ENCODE peak calls at places on chromosomes 11 and 22, in ten cellular contexts. B, Q, E, F, A, O, V, S, X and D are unnamed samples.

GRCh38 chr11:119516060-119516459 is 93.1 kb upstream of the THY1 start:
- DNase-seq in B (no peak), Q (no peak), E (no peak), F (no peak), A (no peak), O (no peak), V (no peak), S (no peak), X (no peak), D (no peak)

GRCh38 chr11:79086056-79086455 is 354.8 kb downstream of the TENM4 start:
- DNase-seq in B (no peak), Q (no peak), E (no peak), F (no peak), A (no peak), O (no peak), V (no peak), S (no peak), X (no peak), D (no peak)

GRCh38 chr11:107799245-107799859 is 59.2 kb downstream of the SLC35F2 start:
- DNase-seq in B (peak), Q (peak), E (peak), F (peak), A (peak), O (peak), V (peak), S (peak), X (peak), D (peak)

GRCh38 chr11:120122921-120123683 is 14.8 kb downstream of the TRIM29 start:
- DNase-seq in B (no peak), Q (no peak), E (no peak), F (no peak), A (peak), O (no peak), V (no peak), S (no peak), X (no peak), D (no peak)

GRCh38 chr11:64251986-64252837 is 882 bp downstream of the PLCB3 start:
- DNase-seq in B (no peak), Q (no peak), E (peak), F (no peak), A (no peak), O (no peak), V (no peak), S (no peak), X (peak), D (no peak)

GRCh38 chr11:128961645-128962044 is 19.0 kb upstream of the TP53AIP1 start:
- DNase-seq in B (no peak), Q (no peak), E (no peak), F (no peak), A (no peak), O (no peak), V (no peak), S (no peak), X (no peak), D (no peak)

GRCh38 chr11:76590631-76590950 is 80.0 kb downstream of the LRRC32 start:
- DNase-seq in B (no peak), Q (no peak), E (no peak), F (no peak), A (no peak), O (no peak), V (no peak), S (no peak), X (no peak), D (no peak)

GRCh38 chr11:12284321-12285050 is 92.9 kb upstream of the PARVA start:
- DNase-seq in B (no peak), Q (peak), E (no peak), F (peak), A (peak), O (no peak), V (peak), S (no peak), X (no peak), D (peak)

GRCh38 chr11:45982656-45983470 is 60.4 kb downstream of the LARGE2 start:
- DNase-seq in B (no peak), Q (peak), E (peak), F (peak), A (peak), O (peak), V (no peak), S (peak), X (no peak), D (peak)

GRCh38 chr11:12673924-12674570 is at the start of gene TEAD1:
- DNase-seq in B (peak), Q (peak), E (peak), F (peak), A (peak), O (peak), V (peak), S (peak), X (peak), D (peak)

GRCh38 chr11:18774801-18775200 is 16.8 kb downstream of the PTPN5 start:
- DNase-seq in B (no peak), Q (no peak), E (no peak), F (no peak), A (no peak), O (no peak), V (no peak), S (no peak), X (no peak), D (no peak)

GRCh38 chr22:19543970-19544708 is 19.9 kb upstream of the CLDN5 start:
- DNase-seq in B (no peak), Q (no peak), E (no peak), F (no peak), A (no peak), O (no peak), V (peak), S (no peak), X (no peak), D (no peak)

GRCh38 chr11:65422633-65423515 is at the start of gene NEAT1:
- DNase-seq in B (peak), Q (peak), E (peak), F (peak), A (peak), O (peak), V (peak), S (peak), X (peak), D (peak)

GRCh38 chr22:48921411-48921903 is 906.2 kb downstream of the BRD1 start:
- DNase-seq in B (no peak), Q (no peak), E (no peak), F (no peak), A (no peak), O (peak), V (no peak), S (no peak), X (peak), D (no peak)

GRCh38 chr22:50169774-50170341 is 673 bp upstream of the PANX2 start:
- DNase-seq in B (peak), Q (peak), E (peak), F (no peak), A (peak), O (no peak), V (peak), S (peak), X (no peak), D (no peak)

GRCh38 chr22:42662114-42663021 is 13.2 kb upstream of the CYB5R3 start:
- DNase-seq in B (peak), Q (peak), E (peak), F (peak), A (peak), O (peak), V (peak), S (peak), X (peak), D (no peak)

GRCh38 chr11:1233351-1234053 is 10.6 kb downstream of the MUC5B start:
- DNase-seq in B (no peak), Q (no peak), E (no peak), F (no peak), A (no peak), O (no peak), V (peak), S (peak), X (peak), D (no peak)

GRCh38 chr22:24505337-24505736 is 10.2 kb downstream of the UPB1 start:
- DNase-seq in B (no peak), Q (no peak), E (no peak), F (peak), A (no peak), O (no peak), V (peak), S (no peak), X (no peak), D (no peak)

GRCh38 chr22:36257308-36257707 is 4.4 kb downstream of the APOL1 start:
- DNase-seq in B (no peak), Q (no peak), E (no peak), F (no peak), A (no peak), O (no peak), V (peak), S (no peak), X (no peak), D (no peak)

DNA sequence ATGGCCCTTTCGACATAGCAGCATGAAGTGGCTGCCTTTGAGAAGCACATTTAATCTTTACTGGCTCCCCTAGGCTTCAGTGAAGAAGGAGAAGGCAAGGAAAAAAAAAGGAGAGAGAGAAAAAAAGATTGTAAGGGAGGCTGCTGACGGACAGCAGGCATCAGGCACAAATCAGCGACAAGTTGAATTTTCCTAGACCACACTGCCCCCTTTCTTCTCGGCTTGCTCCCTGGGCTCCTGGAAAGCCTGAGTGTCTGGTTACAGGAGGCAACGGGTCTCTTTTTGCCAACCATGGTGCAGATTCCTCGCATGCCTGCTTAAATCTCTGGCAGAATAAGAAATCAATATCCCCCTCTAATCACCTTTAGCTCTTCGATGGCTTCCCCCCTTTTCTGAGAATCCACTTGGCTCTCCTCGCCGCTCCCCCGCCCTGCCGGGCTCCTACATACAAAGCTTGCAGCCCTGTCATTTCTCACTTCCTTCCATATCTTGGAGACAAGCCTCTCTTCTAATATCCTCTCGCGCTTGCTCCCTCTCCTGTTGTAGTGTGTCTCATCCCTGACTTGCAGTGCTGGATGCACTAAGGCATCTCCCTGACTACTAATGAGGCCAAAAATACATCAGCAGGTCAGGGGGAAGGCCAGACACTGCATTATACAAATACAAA is 14.3 kb downstream of the BLID start:
- DNase-seq in B (no peak), Q (peak), E (peak), F (peak), A (no peak), O (peak), V (no peak), S (peak), X (no peak), D (no peak)
- H3K4me3 ChIP-seq in B (no peak), Q (peak), E (peak), F (peak), A (no peak), O (peak), V (no peak), S (peak), X (peak), D (peak)

GRCh38 chr11:26331911-26332571 is at the start of gene ANO3:
- DNase-seq in B (peak), Q (peak), E (peak), F (peak), A (no peak), O (peak), V (peak), S (peak), X (peak), D (peak)
- TF ChIP-seq CTCF in B (no peak), Q (peak), E (peak), F (peak), A (no peak), O (peak), V (peak), S (peak), X (peak), D (peak)

DNA sequence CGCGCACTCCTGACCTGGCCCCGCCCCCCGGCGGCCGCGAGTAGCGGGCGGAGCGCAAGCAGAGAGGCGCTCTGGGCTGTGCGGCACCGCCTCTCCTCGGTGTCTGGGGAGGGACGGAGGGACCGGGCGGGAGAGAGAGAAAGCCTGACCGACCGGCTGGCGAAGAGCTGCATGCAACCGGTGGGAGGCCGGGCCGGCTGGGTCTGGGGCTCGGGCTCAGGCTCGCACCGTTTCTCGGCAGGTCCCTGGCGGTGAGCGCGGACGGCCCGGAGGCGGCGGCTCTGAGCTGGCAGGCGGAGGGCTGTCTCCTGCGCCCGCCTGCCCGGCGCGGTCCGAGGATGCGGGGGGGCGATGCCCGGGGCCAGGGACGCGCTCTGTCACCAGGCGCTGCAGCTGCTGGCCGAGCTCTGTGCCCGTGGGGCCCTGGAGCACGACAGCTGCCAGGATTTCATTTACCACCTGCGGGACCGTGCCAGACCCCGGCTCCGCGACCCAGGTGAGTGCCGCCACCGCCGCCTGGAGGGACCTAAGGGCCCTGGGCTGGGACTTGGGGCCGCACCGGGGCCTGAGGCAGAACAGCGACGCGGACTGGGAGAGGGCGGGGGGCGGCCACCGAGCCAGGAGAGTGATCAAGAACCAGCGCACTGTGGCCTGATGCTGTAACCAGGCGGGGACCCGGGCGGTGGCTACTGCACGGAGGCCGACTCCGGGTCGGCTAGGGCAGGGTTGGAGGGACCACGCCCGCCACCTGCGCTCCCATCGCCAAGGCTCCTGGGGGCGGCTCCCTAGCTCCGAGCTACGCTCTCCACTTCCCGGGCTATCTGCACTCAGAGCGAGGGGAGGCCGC is at the start of gene SYT9:
- DNase-seq in B (peak), Q (peak), E (peak), F (peak), A (no peak), O (peak), V (peak), S (peak), X (peak), D (no peak)
- H3K4me3 ChIP-seq in B (peak), Q (peak), E (peak), F (peak), A (no peak), O (peak), V (peak), S (peak), X (peak), D (peak)

DNA sequence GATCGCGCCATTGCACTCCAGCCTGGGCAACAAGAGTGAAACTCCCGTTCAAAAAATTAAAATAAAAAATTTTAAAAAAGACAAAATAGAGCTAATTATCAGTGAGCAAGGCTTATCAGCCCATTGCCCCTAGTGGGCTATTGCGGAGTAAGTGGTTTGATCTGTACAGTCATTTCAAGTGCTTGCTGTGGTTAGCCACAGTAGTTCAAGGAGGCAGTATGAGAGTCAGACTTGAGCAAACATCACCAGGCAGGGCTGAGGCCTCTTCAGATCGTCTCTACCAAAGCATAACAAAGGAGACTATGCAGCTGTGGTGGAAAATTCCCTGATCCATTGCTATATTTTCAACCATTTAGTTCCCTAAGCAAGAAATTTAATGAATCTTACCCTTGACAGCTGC is 4.3 kb upstream of the SBF2 start:
- DNase-seq in B (peak), Q (peak), E (no peak), F (peak), A (peak), O (no peak), V (no peak), S (no peak), X (no peak), D (no peak)
- TF ChIP-seq CTCF in B (peak), Q (peak), E (peak), F (peak), A (peak), O (no peak), V (no peak), S (no peak), X (peak), D (no peak)

DNA sequence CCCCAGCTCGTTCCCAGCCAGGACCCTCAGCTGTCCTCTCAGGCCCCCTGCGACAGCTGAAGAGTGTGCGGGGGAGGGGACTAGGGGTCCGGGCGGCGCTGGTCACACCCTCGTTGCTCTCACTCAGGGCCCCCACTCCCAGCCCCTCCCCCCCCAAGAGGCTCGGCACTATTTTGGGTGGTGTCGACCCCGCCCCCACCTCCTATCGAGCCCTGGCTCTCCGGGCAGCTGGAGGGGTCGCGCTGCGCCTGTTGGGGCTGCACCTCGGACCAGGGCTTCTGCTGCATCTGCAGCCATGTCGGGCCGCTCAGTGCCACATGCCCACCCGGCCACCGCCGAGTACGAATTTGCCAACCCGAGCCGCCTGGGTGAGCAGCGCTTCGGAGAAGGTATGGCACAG is at the start of gene HSPB2:
- DNase-seq in B (no peak), Q (no peak), E (no peak), F (no peak), A (no peak), O (peak), V (no peak), S (no peak), X (no peak), D (no peak)
- H3K4me3 ChIP-seq in B (no peak), Q (peak), E (no peak), F (peak), A (no peak), O (peak), V (no peak), S (no peak), X (peak), D (no peak)

DNA sequence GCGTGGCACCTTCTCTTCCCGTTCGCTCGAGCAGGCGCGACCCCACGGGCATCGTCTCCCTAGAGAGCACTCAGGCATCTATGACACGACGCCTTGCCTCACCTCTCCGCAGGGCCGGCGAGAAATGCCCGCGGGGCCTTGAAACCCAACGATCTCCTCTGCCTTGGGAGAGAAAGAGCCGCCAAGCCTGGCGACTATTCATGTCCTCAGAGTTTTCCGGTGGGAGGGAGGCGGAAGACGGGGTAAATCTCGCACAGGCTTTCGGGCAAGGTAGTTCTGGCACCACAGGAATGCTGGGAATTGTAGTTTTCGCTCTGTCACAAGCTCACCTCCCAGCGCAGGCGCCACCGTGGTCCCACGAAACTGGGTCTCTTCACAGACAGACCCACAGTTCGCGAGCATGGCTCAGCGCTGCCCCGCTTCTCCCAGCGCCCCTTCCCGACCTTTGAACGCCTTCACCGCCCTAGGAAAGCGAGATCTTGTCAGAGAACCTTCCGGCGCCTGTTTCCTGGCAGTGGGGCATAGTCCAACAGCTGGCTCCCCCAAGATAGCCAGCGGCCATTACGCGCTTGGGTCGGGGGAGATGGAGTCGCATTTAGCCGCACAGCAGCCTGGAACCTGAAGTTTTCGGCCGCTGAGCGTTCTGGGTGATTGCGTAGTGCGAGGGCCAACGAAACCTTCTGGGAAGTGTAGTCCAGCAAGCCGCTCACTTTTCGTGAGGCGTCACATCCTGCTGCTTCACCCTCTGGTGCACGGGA is at the start of gene CCDC90B:
- DNase-seq in B (peak), Q (peak), E (peak), F (peak), A (peak), O (peak), V (peak), S (peak), X (peak), D (peak)
- TF ChIP-seq CTCF in B (no peak), Q (peak), E (peak), F (peak), A (peak), O (peak), V (peak), S (peak), X (no peak), D (peak)